ENCODE peak calls at places on chromosomes 12 and 14, in eight cellular contexts. R, E, U, M, W, Q, O and C are unnamed samples.

GRCh38 chr12:104486943-104487819 is 30.4 kb downstream of the CHST11 start:
- DNase-seq in R (no peak), Q (no peak), E (no peak), M (no peak), U (no peak), O (no peak), W (peak), C (no peak)

GRCh38 chr12:13588574-13588973 is 392.0 kb downstream of the EMP1 start:
- DNase-seq in R (no peak), O (no peak), M (no peak), Q (no peak), U (no peak), W (no peak), E (no peak), C (no peak)

GRCh38 chr14:64569108-64570045 is 19.6 kb downstream of the PPP1R36 start:
- DNase-seq in Q (peak), U (no peak), M (peak), O (no peak), W (peak), R (no peak), E (peak), C (no peak)

GRCh38 chr14:98466807-98467206 is 805.2 kb downstream of the BCL11B start:
- DNase-seq in E (peak), O (no peak), M (no peak), W (peak), Q (no peak), U (no peak), R (no peak), C (no peak)

GRCh38 chr12:119578112-119578511 is 15.5 kb upstream of the TMEM233 start:
- DNase-seq in W (peak), O (no peak), Q (no peak), M (no peak), E (peak), U (no peak), R (no peak), C (no peak)

GRCh38 chr14:66137076-66137475 is 349.1 kb upstream of the CCDC196 start:
- DNase-seq in U (no peak), E (no peak), W (no peak), Q (no peak), R (no peak), M (no peak), O (no peak), C (no peak)

GRCh38 chr14:72128629-72129028 is 196.4 kb downstream of the RGS6 start:
- DNase-seq in R (no peak), Q (no peak), E (no peak), W (no peak), O (no peak), M (no peak), U (no peak), C (no peak)

GRCh38 chr14:93332853-93333630 is at the start of gene BTBD7:
- DNase-seq in E (peak), Q (peak), R (peak), U (peak), O (peak), W (peak), M (peak), C (peak)

GRCh38 chr12:98418357-98419075 is 96.9 kb upstream of the TMPO start:
- DNase-seq in O (peak), M (peak), Q (peak), U (peak), W (peak), R (peak), E (peak), C (no peak)

GRCh38 chr12:12704593-12705230 is 8.7 kb upstream of the GPR19 start:
- DNase-seq in R (peak), M (no peak), O (peak), Q (no peak), E (peak), W (peak), U (peak), C (peak)

GRCh38 chr12:6262635-6263034 is 47.8 kb upstream of the PLEKHG6 start:
- DNase-seq in R (peak), W (no peak), E (no peak), U (no peak), O (no peak), M (no peak), Q (no peak), C (no peak)

GRCh38 chr14:35301334-35302210 is 9.4 kb downstream of the PSMA6 start:
- DNase-seq in R (no peak), E (no peak), W (no peak), Q (no peak), O (no peak), M (no peak), U (no peak), C (no peak)

GRCh38 chr12:95337176-95337575 is 119.6 kb downstream of the VEZT start:
- DNase-seq in E (peak), U (no peak), O (no peak), R (no peak), M (no peak), W (peak), Q (no peak), C (no peak)

GRCh38 chr14:92460916-92461579 is 52.5 kb upstream of the RIN3 start:
- DNase-seq in R (no peak), W (peak), U (no peak), O (no peak), Q (peak), E (peak), M (no peak), C (no peak)

GRCh38 chr14:69259531-69260245 is at the start of gene GALNT16:
- DNase-seq in E (peak), W (peak), U (no peak), Q (no peak), O (peak), M (no peak), R (peak), C (no peak)

GRCh38 chr14:92676031-92676430 is 72.4 kb downstream of the LGMN start:
- DNase-seq in M (no peak), Q (no peak), U (no peak), W (no peak), E (no peak), R (no peak), O (no peak), C (no peak)

GRCh38 chr12:112148031-112148513 is 22.7 kb downstream of the TRAFD1 start:
- DNase-seq in R (peak), Q (no peak), E (peak), W (peak), O (no peak), U (peak), M (no peak), C (no peak)

GRCh38 chr12:32266756-32267155 is 132.6 kb upstream of the FGD4 start:
- DNase-seq in O (no peak), R (no peak), U (no peak), Q (no peak), W (no peak), E (no peak), M (no peak), C (no peak)

GRCh38 chr14:68244272-68244975 is 424.8 kb downstream of the RAD51B start:
- DNase-seq in W (no peak), R (peak), M (no peak), O (no peak), E (no peak), U (no peak), Q (no peak), C (no peak)

GRCh38 chr12:24679135-24679534 is 269.8 kb downstream of the BCAT1 start:
- DNase-seq in E (peak), U (no peak), W (peak), M (no peak), Q (no peak), O (no peak), R (no peak), C (no peak)

GRCh38 chr14:29865299-29865698 is 62.3 kb downstream of the PRKD1 start:
- DNase-seq in R (no peak), W (no peak), U (no peak), Q (no peak), E (peak), O (no peak), M (no peak), C (no peak)

GRCh38 chr12:90802727-90803126 is 152.2 kb downstream of the CCER1 start:
- DNase-seq in M (no peak), R (no peak), U (no peak), W (no peak), E (no peak), O (no peak), Q (no peak), C (no peak)

GRCh38 chr12:130953783-130954543 is at the start of gene ADGRD1:
- DNase-seq in Q (peak), M (peak), R (no peak), O (peak), E (no peak), W (peak), U (no peak), C (no peak)
- H3K4me3 ChIP-seq in Q (peak), M (peak), R (no peak), O (peak), E (no peak), W (peak), U (no peak), C (no peak)

GRCh38 chr12:84601483-84601882 is 311.1 kb downstream of the SLC6A15 start:
- DNase-seq in M (no peak), W (no peak), R (no peak), U (no peak), Q (no peak), O (no peak), E (no peak), C (no peak)
- H3K4me3 ChIP-seq in M (no peak), W (no peak), R (no peak), U (no peak), Q (no peak), O (no peak), E (no peak), C (no peak)

GRCh38 chr12:2957816-2958431 is 1.3 kb upstream of the TEAD4 start:
- DNase-seq in E (no peak), M (no peak), R (no peak), O (no peak), W (peak), Q (no peak), U (no peak), C (no peak)
- H3K4me3 ChIP-seq in E (peak), M (peak), R (peak), O (peak), W (peak), Q (no peak), U (peak), C (peak)

DNA sequence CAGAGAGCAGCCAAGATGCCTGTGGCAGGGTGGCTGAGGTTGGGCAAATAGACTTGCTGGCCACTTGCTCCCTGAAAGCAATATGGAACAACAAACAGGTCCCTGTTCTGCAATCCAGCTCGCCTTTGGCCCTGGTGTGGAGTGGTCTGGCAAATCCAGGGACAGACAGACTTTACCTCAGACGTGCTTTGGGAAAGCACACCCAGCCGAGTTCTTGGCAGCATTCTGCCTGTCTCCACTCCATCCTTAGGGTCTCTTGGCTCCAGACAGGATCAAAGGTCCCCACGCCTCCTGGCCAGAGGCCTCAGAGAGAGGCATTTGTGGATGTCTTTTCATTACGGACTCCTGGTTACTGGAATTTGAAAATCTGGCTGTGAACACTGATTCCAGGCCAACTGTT is 60.4 kb downstream of the GALNT8 start:
- DNase-seq in W (no peak), M (peak), E (no peak), U (no peak), Q (peak), O (no peak), R (no peak), C (no peak)
- H3K4me3 ChIP-seq in W (no peak), M (no peak), E (no peak), U (no peak), Q (no peak), O (no peak), R (no peak), C (no peak)

GRCh38 chr12:45292486-45293195 is 76.7 kb downstream of the ANO6 start:
- DNase-seq in R (no peak), O (peak), E (no peak), Q (no peak), U (no peak), M (peak), W (no peak), C (peak)
- H3K4me3 ChIP-seq in R (no peak), O (no peak), E (no peak), Q (peak), U (no peak), M (peak), W (no peak), C (no peak)

GRCh38 chr12:106955377-106956047 is at the start of gene TMEM263:
- DNase-seq in E (peak), U (peak), M (peak), R (peak), O (peak), W (peak), Q (peak), C (peak)

GRCh38 chr12:106960443-106960842 is 4.7 kb downstream of the TMEM263 start:
- DNase-seq in M (no peak), R (no peak), E (no peak), U (no peak), W (no peak), O (no peak), Q (no peak), C (no peak)

GRCh38 chr12:106956048-106956935 is 585 bp downstream of the TMEM263 start:
- DNase-seq in M (peak), U (peak), E (peak), O (peak), R (peak), Q (peak), W (peak), C (peak)

GRCh38 chr12:106954462-106955376 is 988 bp upstream of the TMEM263 start:
- DNase-seq in M (peak), W (peak), U (no peak), E (no peak), O (no peak), Q (peak), R (peak), C (no peak)

DNA sequence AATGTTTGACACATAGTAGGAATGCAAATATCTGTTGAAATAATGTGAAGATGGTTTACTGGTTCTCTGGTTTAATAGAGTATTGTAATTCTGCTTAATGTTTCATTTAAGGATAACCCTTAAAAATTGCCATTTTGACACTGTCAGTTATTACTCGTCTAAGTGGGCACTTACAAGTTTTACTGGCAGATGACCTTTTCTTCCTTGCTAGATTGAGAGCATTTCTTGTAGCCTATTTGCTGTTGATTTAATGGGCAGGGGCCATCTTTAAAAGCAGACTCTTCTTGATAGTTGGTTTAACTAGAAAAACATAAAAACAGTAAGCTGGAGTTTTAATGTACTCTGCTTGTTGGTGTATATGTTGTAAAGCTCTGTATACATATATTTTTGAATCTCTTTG is 1.9 kb downstream of the TMEM263 start:
- DNase-seq in O (no peak), E (no peak), M (no peak), W (no peak), Q (no peak), R (no peak), U (no peak), C (no peak)
- H3K4me3 ChIP-seq in O (peak), E (peak), M (peak), W (peak), Q (peak), R (peak), U (peak), C (peak)

GRCh38 chr14:73739899-73740685 is 25.9 kb upstream of the PNMA1 start:
- DNase-seq in M (no peak), O (no peak), W (no peak), R (no peak), U (no peak), E (no peak), Q (no peak), C (no peak)
- H3K4me3 ChIP-seq in M (peak), O (no peak), W (no peak), R (no peak), U (no peak), E (no peak), Q (no peak), C (no peak)

DNA sequence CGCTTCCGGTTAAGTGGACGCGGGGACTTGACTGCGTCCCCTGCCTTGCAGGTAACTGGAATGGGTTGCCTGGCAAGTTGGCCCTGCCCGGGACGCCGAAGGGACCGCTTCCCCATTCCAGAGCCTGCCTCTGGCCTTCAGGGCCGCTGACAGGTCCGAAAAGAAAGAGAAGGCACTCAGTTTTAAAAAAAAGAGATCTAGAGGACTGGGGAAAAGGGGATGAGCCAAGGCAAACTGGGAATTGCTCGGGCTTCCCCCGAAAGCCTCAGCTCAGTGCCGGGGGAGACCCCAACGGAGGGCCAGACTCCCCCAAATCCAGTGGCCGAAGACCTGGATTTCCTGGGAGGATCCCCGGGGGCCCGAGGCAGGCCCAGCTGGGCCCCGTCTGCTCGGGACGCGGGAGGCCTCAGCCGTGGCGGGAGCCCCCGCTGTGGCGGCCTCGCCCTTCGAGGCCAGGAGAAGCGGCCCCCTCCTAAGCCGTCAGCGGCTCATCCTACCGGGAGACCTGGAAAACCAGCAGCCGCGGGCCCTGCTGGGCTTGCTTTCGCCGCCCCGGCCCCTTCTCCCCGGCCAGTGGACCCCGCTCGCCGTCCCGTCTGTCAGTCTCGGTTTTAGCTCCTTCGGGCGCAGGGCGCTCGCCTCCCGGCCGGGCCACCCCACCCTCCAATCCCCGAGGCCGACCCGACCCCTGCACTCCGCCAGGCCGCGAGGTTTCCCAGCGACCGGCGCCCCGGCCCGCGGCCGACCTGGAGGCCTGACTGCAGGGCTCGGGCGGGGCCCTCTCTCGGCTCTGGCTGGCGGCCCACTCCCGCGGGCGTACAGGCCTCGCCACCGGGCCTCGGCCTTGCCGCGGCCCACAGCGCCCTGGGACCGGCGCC is 12.5 kb downstream of the OTX2 start:
- DNase-seq in O (no peak), M (no peak), U (no peak), Q (no peak), W (peak), R (no peak), E (no peak), C (no peak)
- H3K4me3 ChIP-seq in O (no peak), M (peak), U (no peak), Q (no peak), W (peak), R (no peak), E (no peak), C (no peak)

GRCh38 chr12:67019070-67019469 is 250.1 kb upstream of the CAND1 start:
- DNase-seq in O (no peak), E (peak), R (no peak), M (no peak), W (no peak), U (no peak), Q (no peak), C (peak)
- H3K4me3 ChIP-seq in O (no peak), E (no peak), R (no peak), M (no peak), W (no peak), U (no peak), Q (no peak), C (no peak)